ENCODE peak calls at places on chromosomes 1 and 21, in four cellular contexts. One of them, this sample, is unnamed.

GRCh38 chr21:36135391-36136094 is 664 bp downstream of the CBR3 start:
- DNase-seq in SK-N-SH: peak
- DNase-seq in K562: no peak
- DNase-seq in HepG2: no peak
- DNase-seq in this sample: peak

GRCh38 chr1:2991753-2992495 is 29.3 kb upstream of the ACTRT2 start:
- DNase-seq in SK-N-SH: no peak
- DNase-seq in K562: no peak
- DNase-seq in HepG2: no peak
- DNase-seq in this sample: no peak

GRCh38 chr1:24547195-24547594 is 8.7 kb upstream of the NCMAP start:
- DNase-seq in K562: no peak
- DNase-seq in HepG2: no peak
- DNase-seq in SK-N-SH: no peak
- DNase-seq in this sample: no peak

GRCh38 chr1:26285366-26286063 is 5.6 kb downstream of the SH3BGRL3 start:
- DNase-seq in HepG2: peak
- DNase-seq in K562: peak
- DNase-seq in SK-N-SH: peak
- DNase-seq in this sample: peak

GRCh38 chr1:151128800-151129199 is 17.6 kb downstream of the SEMA6C start:
- DNase-seq in HepG2: no peak
- DNase-seq in K562: no peak
- DNase-seq in SK-N-SH: peak
- DNase-seq in this sample: no peak

GRCh38 chr1:1348420-1349255 is 580 bp downstream of the DVL1 start:
- DNase-seq in SK-N-SH: peak
- DNase-seq in HepG2: no peak
- DNase-seq in K562: peak
- DNase-seq in this sample: no peak

GRCh38 chr1:240385985-240386978 is 225.7 kb downstream of the GREM2 start:
- DNase-seq in HepG2: no peak
- DNase-seq in K562: no peak
- DNase-seq in SK-N-SH: no peak
- DNase-seq in this sample: no peak

GRCh38 chr1:3552176-3552575 is 59.1 kb downstream of the MEGF6 start:
- DNase-seq in K562: no peak
- DNase-seq in SK-N-SH: no peak
- DNase-seq in HepG2: no peak
- DNase-seq in this sample: no peak

GRCh38 chr21:18117116-18117515 is 127.5 kb upstream of the CHODL start:
- DNase-seq in SK-N-SH: no peak
- DNase-seq in HepG2: no peak
- DNase-seq in K562: no peak
- DNase-seq in this sample: no peak

GRCh38 chr1:111032295-111032897 is 68.7 kb upstream of the LRIF1 start:
- DNase-seq in K562: peak
- DNase-seq in HepG2: peak
- DNase-seq in SK-N-SH: peak
- DNase-seq in this sample: no peak

GRCh38 chr1:212622467-212622866 is 13.9 kb downstream of the ATF3 start:
- DNase-seq in SK-N-SH: no peak
- DNase-seq in HepG2: no peak
- DNase-seq in K562: no peak
- DNase-seq in this sample: no peak

GRCh38 chr1:74205236-74205635 is 7.2 kb downstream of the FPGT start:
- DNase-seq in K562: no peak
- DNase-seq in HepG2: no peak
- DNase-seq in SK-N-SH: no peak
- DNase-seq in this sample: no peak

GRCh38 chr21:41564871-41565281 is 56.9 kb upstream of the TMPRSS2 start:
- DNase-seq in K562: no peak
- DNase-seq in SK-N-SH: no peak
- DNase-seq in HepG2: peak
- DNase-seq in this sample: no peak

GRCh38 chr1:213049232-213049631 is 1.8 kb upstream of the RPS6KC1 start:
- DNase-seq in HepG2: no peak
- DNase-seq in K562: no peak
- DNase-seq in SK-N-SH: no peak
- DNase-seq in this sample: no peak

GRCh38 chr1:209564904-209565303 is 18.6 kb upstream of the CAMK1G start:
- DNase-seq in SK-N-SH: no peak
- DNase-seq in K562: no peak
- DNase-seq in HepG2: no peak
- DNase-seq in this sample: no peak

GRCh38 chr1:88061106-88061829 is 622.8 kb upstream of the PKN2 start:
- DNase-seq in SK-N-SH: peak
- DNase-seq in HepG2: peak
- DNase-seq in K562: peak
- DNase-seq in this sample: peak

GRCh38 chr1:171152533-171152932 is 32.6 kb upstream of the FMO2 start:
- DNase-seq in HepG2: no peak
- DNase-seq in SK-N-SH: no peak
- DNase-seq in K562: no peak
- DNase-seq in this sample: no peak

GRCh38 chr1:167713330-167714081 is 8.3 kb upstream of the MPZL1 start:
- DNase-seq in HepG2: no peak
- DNase-seq in K562: no peak
- DNase-seq in SK-N-SH: peak
- DNase-seq in this sample: peak

GRCh38 chr1:104392552-104392951 is 642.9 kb downstream of the AMY1C start:
- DNase-seq in K562: no peak
- DNase-seq in SK-N-SH: no peak
- DNase-seq in HepG2: no peak
- DNase-seq in this sample: no peak

GRCh38 chr1:42317308-42317707 is 17.7 kb downstream of the FOXJ3 start:
- DNase-seq in HepG2: no peak
- DNase-seq in SK-N-SH: no peak
- DNase-seq in K562: no peak
- DNase-seq in this sample: no peak

GRCh38 chr1:76494807-76495206 is 372.5 kb upstream of the ST6GALNAC5 start:
- DNase-seq in HepG2: no peak
- DNase-seq in SK-N-SH: no peak
- DNase-seq in K562: no peak
- DNase-seq in this sample: no peak

GRCh38 chr1:85068846-85069245 is 20.5 kb upstream of the MCOLN3 start:
- DNase-seq in K562: no peak
- DNase-seq in SK-N-SH: no peak
- DNase-seq in HepG2: no peak
- DNase-seq in this sample: no peak

GRCh38 chr21:34844924-34845238 is 176.1 kb downstream of the CLIC6 start:
- DNase-seq in K562: no peak
- DNase-seq in HepG2: no peak
- DNase-seq in SK-N-SH: no peak
- DNase-seq in this sample: no peak

GRCh38 chr21:33208534-33208933 is 21.2 kb upstream of the IFNAR2 start:
- DNase-seq in HepG2: no peak
- DNase-seq in K562: no peak
- DNase-seq in SK-N-SH: no peak
- DNase-seq in this sample: no peak

GRCh38 chr1:206782448-206782847 is 10.2 kb upstream of the IL10 start:
- DNase-seq in SK-N-SH: no peak
- DNase-seq in K562: no peak
- DNase-seq in HepG2: no peak
- DNase-seq in this sample: no peak

GRCh38 chr1:94255476-94255875 is 18.1 kb upstream of the ARHGAP29 start:
- DNase-seq in HepG2: no peak
- DNase-seq in K562: no peak
- DNase-seq in SK-N-SH: no peak
- DNase-seq in this sample: no peak

GRCh38 chr1:230069813-230070212 is 2.8 kb downstream of the GALNT2 start:
- DNase-seq in SK-N-SH: no peak
- DNase-seq in HepG2: no peak
- DNase-seq in K562: no peak
- DNase-seq in this sample: no peak

GRCh38 chr1:14328687-14329086 is 269.8 kb upstream of the KAZN start:
- DNase-seq in HepG2: no peak
- DNase-seq in SK-N-SH: no peak
- DNase-seq in K562: no peak
- DNase-seq in this sample: no peak

GRCh38 chr1:94284481-94284880 is 47.1 kb upstream of the ARHGAP29 start:
- DNase-seq in SK-N-SH: no peak
- DNase-seq in HepG2: no peak
- DNase-seq in K562: no peak
- DNase-seq in this sample: no peak

GRCh38 chr1:17822741-17823426 is 67.8 kb downstream of the ACTL8 start:
- DNase-seq in HepG2: no peak
- DNase-seq in K562: no peak
- DNase-seq in SK-N-SH: no peak
- DNase-seq in this sample: no peak

GRCh38 chr1:226482975-226483660 is 65.4 kb upstream of the STUM start:
- DNase-seq in K562: no peak
- DNase-seq in HepG2: no peak
- DNase-seq in SK-N-SH: peak
- DNase-seq in this sample: no peak

GRCh38 chr1:204186597-204186996 is 9.7 kb downstream of the KISS1 start:
- DNase-seq in HepG2: no peak
- DNase-seq in SK-N-SH: no peak
- DNase-seq in K562: no peak
- DNase-seq in this sample: no peak

GRCh38 chr21:45056505-45056904 is 17.9 kb upstream of the ADARB1 start:
- DNase-seq in HepG2: no peak
- DNase-seq in K562: no peak
- DNase-seq in SK-N-SH: no peak
- DNase-seq in this sample: no peak

GRCh38 chr1:116720406-116721071 is 33.7 kb upstream of the CD2 start:
- DNase-seq in K562: no peak
- DNase-seq in HepG2: no peak
- DNase-seq in SK-N-SH: no peak
- DNase-seq in this sample: no peak

GRCh38 chr1:85146972-85147359 is 53.9 kb downstream of the SYDE2 start:
- DNase-seq in HepG2: peak
- DNase-seq in K562: no peak
- DNase-seq in SK-N-SH: no peak
- DNase-seq in this sample: no peak

GRCh38 chr1:19042675-19043578 is 86.5 kb upstream of the IFFO2 start:
- DNase-seq in SK-N-SH: peak
- DNase-seq in K562: no peak
- DNase-seq in HepG2: no peak
- DNase-seq in this sample: peak

GRCh38 chr1:218537131-218537904 is 192.2 kb downstream of the TGFB2 start:
- DNase-seq in HepG2: no peak
- DNase-seq in K562: no peak
- DNase-seq in SK-N-SH: no peak
- DNase-seq in this sample: no peak
- TF ChIP-seq FOXJ3 in HepG2: no peak
- TF ChIP-seq FOXJ3 in K562: no peak
- TF ChIP-seq FOXJ3 in SK-N-SH: no peak
- TF ChIP-seq FOXJ3 in this sample: no peak

GRCh38 chr1:43766818-43767525 is 59.6 kb downstream of the ST3GAL3 start:
- DNase-seq in SK-N-SH: no peak
- DNase-seq in HepG2: no peak
- DNase-seq in K562: no peak
- DNase-seq in this sample: peak
- TF ChIP-seq FOXJ3 in SK-N-SH: no peak
- TF ChIP-seq FOXJ3 in HepG2: no peak
- TF ChIP-seq FOXJ3 in K562: no peak
- TF ChIP-seq FOXJ3 in this sample: no peak

GRCh38 chr1:23215751-23216449 is 1.4 kb downstream of the HTR1D start:
- DNase-seq in K562: no peak
- DNase-seq in HepG2: peak
- DNase-seq in SK-N-SH: no peak
- DNase-seq in this sample: peak

GRCh38 chr1:23216771-23217420 is 406 bp downstream of the HTR1D start:
- DNase-seq in HepG2: no peak
- DNase-seq in SK-N-SH: peak
- DNase-seq in K562: peak
- DNase-seq in this sample: peak

GRCh38 chr1:23217421-23218115 is at the start of gene HTR1D:
- DNase-seq in HepG2: no peak
- DNase-seq in SK-N-SH: no peak
- DNase-seq in K562: no peak
- DNase-seq in this sample: peak

GRCh38 chr1:23214640-23215039 is 2.7 kb downstream of the HTR1D start:
- DNase-seq in K562: no peak
- DNase-seq in SK-N-SH: no peak
- DNase-seq in HepG2: no peak
- DNase-seq in this sample: no peak

DNA sequence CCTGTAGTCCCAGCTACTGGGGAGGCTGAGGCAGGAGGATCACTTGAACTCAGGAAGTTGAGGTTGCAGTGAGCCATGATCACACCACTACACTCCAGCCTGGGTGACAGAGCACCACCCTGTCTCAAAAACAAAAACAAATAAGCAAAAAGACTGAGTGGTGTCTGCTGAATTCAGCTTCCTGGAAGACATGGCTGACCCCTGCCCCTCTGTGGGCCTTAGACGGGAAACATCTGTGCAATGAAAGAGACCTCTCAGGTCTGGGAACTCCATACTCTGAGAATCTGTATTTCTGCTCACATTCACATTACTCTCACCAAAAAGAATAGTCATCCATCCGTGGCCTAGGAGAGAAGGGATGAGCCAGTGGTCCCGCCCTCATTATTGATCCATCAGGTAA is 2.0 kb downstream of the HTR1D start:
- DNase-seq in K562: no peak
- DNase-seq in SK-N-SH: no peak
- DNase-seq in HepG2: no peak
- DNase-seq in this sample: no peak
- TF ChIP-seq FOXJ3 in K562: no peak
- TF ChIP-seq FOXJ3 in SK-N-SH: no peak
- TF ChIP-seq FOXJ3 in HepG2: no peak
- TF ChIP-seq FOXJ3 in this sample: no peak

GRCh38 chr1:53549781-53550180 is 90.6 kb downstream of the DMRTB1 start:
- DNase-seq in SK-N-SH: no peak
- DNase-seq in K562: no peak
- DNase-seq in HepG2: no peak
- DNase-seq in this sample: no peak

GRCh38 chr1:53549287-53549686 is 90.1 kb downstream of the DMRTB1 start:
- DNase-seq in SK-N-SH: no peak
- DNase-seq in HepG2: no peak
- DNase-seq in K562: no peak
- DNase-seq in this sample: no peak

GRCh38 chr1:53546409-53547155 is 87.4 kb downstream of the DMRTB1 start:
- DNase-seq in HepG2: no peak
- DNase-seq in K562: no peak
- DNase-seq in SK-N-SH: peak
- DNase-seq in this sample: peak

GRCh38 chr1:53547321-53547720 is 88.1 kb downstream of the DMRTB1 start:
- DNase-seq in HepG2: no peak
- DNase-seq in K562: no peak
- DNase-seq in SK-N-SH: peak
- DNase-seq in this sample: peak

GRCh38 chr1:53548031-53548491 is 88.9 kb downstream of the DMRTB1 start:
- DNase-seq in SK-N-SH: peak
- DNase-seq in HepG2: no peak
- DNase-seq in K562: no peak
- DNase-seq in this sample: peak
- TF ChIP-seq FOXJ3 in SK-N-SH: no peak
- TF ChIP-seq FOXJ3 in HepG2: no peak
- TF ChIP-seq FOXJ3 in K562: no peak
- TF ChIP-seq FOXJ3 in this sample: no peak